ENCODE peak calls at places on chromosomes 5 and 9, in nine cellular contexts. O is osteocyte; W is colonic mucosa; R is stimulated activated CD4-positive, alpha-beta T cell treated with anti-CD3 and anti-CD28 coated beads, Interleukin-12 subunit alpha, Interleukin-12 subunit beta, amount 100 ng/mL, for 48 hours; G is activated naive CD8-positive, alpha-beta T cell treated with anti-CD3 and anti-CD28 coated beads, Interleukin-2, amount 50 U/mL, for 16 hours; V is A172; A is NCI-H2107; I is left ventricle myocardium inferior; X is progenitor cell of endocrine pancreas. T is an unnamed sample.

GRCh38 chr9:107105784-107106183 is 177.3 kb upstream of the RAD23B start:
- DNase-seq in O (no peak), W (no peak), R (no peak), G (no peak), V (no peak), A (no peak), I (no peak), X (no peak), T (no peak)

GRCh38 chr9:93613791-93614190 is 37.4 kb downstream of the PHF2 start:
- DNase-seq in O (peak), W (no peak), R (no peak), G (no peak), V (no peak), A (no peak), I (no peak), X (no peak), T (no peak)

GRCh38 chr9:134913713-134914500 is 3.8 kb downstream of the FCN1 start:
- DNase-seq in O (peak), W (no peak), R (no peak), G (no peak), V (no peak), A (no peak), I (no peak), X (no peak), T (no peak)

GRCh38 chr5:159969966-159970365 is 39.0 kb upstream of the TTC1 start:
- DNase-seq in O (no peak), W (no peak), R (no peak), G (no peak), V (no peak), A (no peak), I (no peak), X (no peak), T (no peak)

GRCh38 chr9:19998153-19998552 is 209.3 kb upstream of the SLC24A2 start:
- DNase-seq in O (no peak), W (no peak), R (no peak), G (no peak), V (peak), A (no peak), I (no peak), X (no peak), T (no peak)

GRCh38 chr9:10354591-10354990 is 258.2 kb downstream of the PTPRD start:
- DNase-seq in O (no peak), W (no peak), R (no peak), G (no peak), V (no peak), A (no peak), I (no peak), X (no peak), T (no peak)

GRCh38 chr9:1238407-1238806 is 188.2 kb downstream of the DMRT2 start:
- DNase-seq in O (no peak), W (no peak), R (no peak), G (no peak), V (no peak), A (no peak), I (no peak), X (no peak), T (no peak)

GRCh38 chr5:74316064-74316586 is 324.4 kb downstream of the ENC1 start:
- DNase-seq in O (no peak), W (no peak), R (no peak), G (no peak), V (peak), A (no peak), I (no peak), X (no peak), T (no peak)

GRCh38 chr5:138699482-138699881 is 53.7 kb upstream of the CTNNA1 start:
- DNase-seq in O (no peak), W (no peak), R (no peak), G (no peak), V (no peak), A (no peak), I (no peak), X (no peak), T (no peak)

GRCh38 chr9:93580654-93581380 is 4.4 kb downstream of the PHF2 start:
- DNase-seq in O (peak), W (no peak), R (no peak), G (no peak), V (no peak), A (no peak), I (no peak), X (no peak), T (no peak)

GRCh38 chr9:113395000-113395861 is 5.9 kb downstream of the ALAD start:
- DNase-seq in O (no peak), W (no peak), R (no peak), G (no peak), V (no peak), A (no peak), I (no peak), X (no peak), T (no peak)

GRCh38 chr5:56019306-56020272 is 24.8 kb upstream of the IL6ST start:
- DNase-seq in O (no peak), W (no peak), R (no peak), G (no peak), V (no peak), A (no peak), I (no peak), X (no peak), T (no peak)

GRCh38 chr9:37656936-37657335 is 6.2 kb downstream of the FRMPD1 start:
- DNase-seq in O (no peak), W (no peak), R (no peak), G (no peak), V (no peak), A (no peak), I (no peak), X (no peak), T (no peak)

GRCh38 chr5:36696059-36696673 is 89.8 kb downstream of the SLC1A3 start:
- DNase-seq in O (no peak), W (peak), R (peak), G (no peak), V (peak), A (peak), I (peak), X (peak), T (peak)

GRCh38 chr9:88737031-88737430 is 202.1 kb downstream of the NXNL2 start:
- DNase-seq in O (no peak), W (no peak), R (no peak), G (no peak), V (no peak), A (no peak), I (no peak), X (no peak), T (no peak)

GRCh38 chr5:127358782-127359181 is 68.2 kb downstream of the MEGF10 start:
- DNase-seq in O (no peak), W (no peak), R (no peak), G (no peak), V (no peak), A (no peak), I (no peak), X (no peak), T (no peak)

GRCh38 chr5:124182133-124182532 is 564.3 kb downstream of the ZNF608 start:
- DNase-seq in O (no peak), W (no peak), R (no peak), G (no peak), V (no peak), A (no peak), I (no peak), X (no peak), T (no peak)

GRCh38 chr5:73687357-73687756 is 61.4 kb downstream of the ARHGEF28 start:
- DNase-seq in O (no peak), W (no peak), R (no peak), G (no peak), V (no peak), A (no peak), I (no peak), X (no peak), T (no peak)

GRCh38 chr5:86507574-86507973 is 110.2 kb upstream of the COX7C start:
- DNase-seq in O (no peak), W (no peak), R (no peak), G (no peak), V (no peak), A (no peak), I (no peak), X (no peak), T (no peak)

GRCh38 chr9:13990336-13990735 is 323.6 kb downstream of the NFIB start:
- DNase-seq in O (no peak), W (no peak), R (no peak), G (no peak), V (no peak), A (no peak), I (no peak), X (no peak), T (no peak)

GRCh38 chr5:39205550-39205949 is 13.8 kb downstream of the FYB1 start:
- DNase-seq in O (no peak), W (no peak), R (no peak), G (no peak), V (no peak), A (no peak), I (no peak), X (no peak), T (no peak)

GRCh38 chr9:96048116-96048953 is 172.8 kb downstream of the ERCC6L2 start:
- DNase-seq in O (no peak), W (no peak), R (peak), G (peak), V (no peak), A (no peak), I (no peak), X (peak), T (peak)

GRCh38 chr5:95417971-95418370 is 26.8 kb downstream of the FAM81B start:
- DNase-seq in O (no peak), W (no peak), R (no peak), G (no peak), V (peak), A (no peak), I (no peak), X (no peak), T (no peak)

GRCh38 chr5:57441557-57441956 is 41.1 kb downstream of the ACTBL2 start:
- DNase-seq in O (no peak), W (no peak), R (no peak), G (no peak), V (peak), A (peak), I (no peak), X (no peak), T (no peak)

GRCh38 chr9:35737143-35737542 is 4.7 kb downstream of the CREB3 start:
- DNase-seq in O (no peak), W (no peak), R (no peak), G (no peak), V (no peak), A (no peak), I (no peak), X (no peak), T (no peak)

GRCh38 chr5:126973193-126973592 is 57.2 kb downstream of the MARCHF3 start:
- DNase-seq in O (no peak), W (peak), R (no peak), G (no peak), V (no peak), A (no peak), I (no peak), X (no peak), T (no peak)

GRCh38 chr5:142686968-142687367 is 1.1 kb upstream of the FGF1 start:
- DNase-seq in O (no peak), W (no peak), R (no peak), G (no peak), V (no peak), A (no peak), I (no peak), X (no peak), T (no peak)